ENCODE peak calls at places on chromosome 2, in seven cellular contexts. C, V, D, S, Y, E and M are unnamed samples. For H3K36me3, the result is how much of the 10 kb centered on the place peaks cover.

GRCh38 chr2:82781516-82781915 is 1677.6 kb downstream of the SUCLG1 start:
- DNase-seq in D (no peak), E (no peak), S (no peak), Y (no peak), V (no peak), C (no peak), M (no peak)

GRCh38 chr2:60899230-60899891 is 18.0 kb downstream of the REL start:
- DNase-seq in E (no peak), D (no peak), C (no peak), V (no peak), S (no peak), Y (no peak), M (no peak)

GRCh38 chr2:72051971-72052505 is 95.6 kb downstream of the CYP26B1 start:
- DNase-seq in S (no peak), V (peak), D (no peak), C (no peak), Y (no peak), E (no peak), M (no peak)

GRCh38 chr2:145158051-145158586 is 638.2 kb upstream of the ZEB2 start:
- DNase-seq in S (no peak), C (peak), E (peak), V (peak), D (no peak), Y (peak), M (no peak)

GRCh38 chr2:216082805-216083204 is 1.1 kb downstream of the TMEM169 start:
- DNase-seq in D (no peak), C (no peak), Y (no peak), S (peak), E (no peak), V (no peak), M (peak)

GRCh38 chr2:144132357-144132756 is 387.6 kb downstream of the ZEB2 start:
- DNase-seq in V (peak), C (no peak), E (no peak), Y (peak), D (no peak), S (no peak), M (no peak)

GRCh38 chr2:200217320-200217719 is 89.2 kb upstream of the SPATS2L start:
- DNase-seq in Y (no peak), S (no peak), C (no peak), V (no peak), E (no peak), D (no peak), M (no peak)

GRCh38 chr2:173355132-173355865 is 627 bp downstream of the CDCA7 start:
- DNase-seq in S (peak), C (no peak), V (peak), Y (peak), E (peak), D (peak), M (peak)

GRCh38 chr2:226048625-226049024 is 649.1 kb downstream of the NYAP2 start:
- DNase-seq in C (peak), E (no peak), V (peak), S (peak), Y (peak), D (no peak), M (peak)

GRCh38 chr2:152650768-152651371 is 66.4 kb downstream of the PRPF40A start:
- DNase-seq in V (no peak), D (no peak), Y (no peak), E (no peak), C (no peak), S (no peak), M (no peak)

GRCh38 chr2:152651834-152652233 is 65.4 kb downstream of the PRPF40A start:
- DNase-seq in E (no peak), C (no peak), Y (no peak), S (no peak), V (no peak), D (no peak), M (no peak)

GRCh38 chr2:152658221-152658620 is 59.0 kb downstream of the PRPF40A start:
- DNase-seq in D (no peak), E (no peak), C (no peak), S (no peak), V (no peak), Y (no peak), M (no peak)

GRCh38 chr2:152657042-152657441 is 60.2 kb downstream of the PRPF40A start:
- DNase-seq in D (no peak), V (no peak), S (no peak), Y (no peak), C (peak), E (no peak), M (no peak)

GRCh38 chr2:152655880-152656279 is 61.4 kb downstream of the PRPF40A start:
- DNase-seq in V (no peak), Y (no peak), C (no peak), S (no peak), D (no peak), E (no peak), M (no peak)
- H3K36me3 ChIP-seq in V (half or more), Y (half or more), C (under half), S (under half), D (half or more), E (under half), M (under half)

DNA sequence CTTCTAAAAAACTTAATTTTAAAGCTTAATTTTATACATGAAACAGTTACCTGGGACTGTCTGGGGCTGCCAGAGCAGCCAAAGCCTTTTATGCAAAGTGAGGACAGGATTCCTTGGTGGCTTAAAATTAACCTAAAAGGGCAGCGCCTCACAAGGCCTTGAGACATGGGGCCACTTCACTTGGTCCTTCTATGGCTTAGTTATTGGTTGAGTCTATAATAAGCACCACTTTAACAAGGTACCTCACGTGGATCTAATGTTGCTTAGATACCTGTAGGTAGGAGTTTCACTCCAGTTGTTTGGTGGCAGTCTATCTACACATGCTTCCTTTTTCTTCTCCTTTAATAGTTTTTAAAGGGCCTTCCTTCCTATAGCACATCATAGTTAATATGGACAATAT is 51.6 kb downstream of the EIF2AK3 start:
- DNase-seq in V (no peak), C (no peak), S (no peak), D (no peak), Y (no peak), E (no peak), M (no peak)
- H3K36me3 ChIP-seq in V (under half), C (under half), S (under half), D (under half), Y (under half), E (under half), M (under half)

DNA sequence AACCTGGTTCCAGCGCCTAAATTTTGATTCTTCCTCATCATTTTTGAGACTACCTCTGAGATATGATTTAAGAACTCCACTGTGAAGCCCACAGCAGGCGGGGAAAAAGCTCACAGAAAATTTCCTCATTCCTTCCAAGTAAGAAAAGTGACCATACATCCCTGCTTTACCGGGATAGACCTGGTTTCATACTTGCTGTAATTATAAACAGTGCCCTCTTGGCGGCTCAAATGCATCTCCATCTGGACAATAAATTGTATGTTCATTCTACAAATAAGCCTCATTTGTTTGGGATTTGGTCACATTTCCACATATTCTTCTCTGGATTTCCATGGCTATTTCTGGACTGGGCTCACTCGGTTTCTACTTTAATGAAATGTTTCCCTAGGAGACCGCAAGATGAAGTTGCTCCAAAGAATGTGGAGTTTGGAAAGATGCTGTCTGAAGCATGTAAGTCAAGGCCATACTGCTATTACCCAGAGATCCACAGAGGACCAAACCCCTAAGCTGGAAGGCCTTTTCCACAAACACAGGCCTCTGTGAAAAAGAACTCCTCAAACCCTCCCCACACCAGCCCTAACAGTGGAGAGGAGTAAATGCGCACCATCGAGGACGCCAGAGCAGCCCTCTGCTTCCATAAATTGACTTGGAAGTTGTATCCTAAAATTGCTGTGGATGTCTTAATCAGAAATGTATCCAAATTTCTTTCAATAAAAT is 13.9 kb downstream of the STAT1 start:
- DNase-seq in V (no peak), C (no peak), E (no peak), D (no peak), S (no peak), Y (no peak), M (no peak)
- H3K36me3 ChIP-seq in V (half or more), C (under half), E (under half), D (half or more), S (under half), Y (half or more), M (under half)

GRCh38 chr2:13474538-13474937 is 757.8 kb downstream of the TRIB2 start:
- DNase-seq in C (no peak), D (no peak), S (no peak), E (no peak), V (no peak), Y (no peak), M (no peak)
- H3K36me3 ChIP-seq in C (under half), D (under half), S (under half), E (under half), V (under half), Y (under half), M (under half)

GRCh38 chr2:239966848-239967136 is 58.4 kb downstream of the NDUFA10 start:
- DNase-seq in S (no peak), Y (no peak), E (no peak), V (peak), C (no peak), D (no peak), M (no peak)
- H3K36me3 ChIP-seq in S (under half), Y (under half), E (under half), V (under half), C (under half), D (half or more), M (half or more)

GRCh38 chr2:42613281-42614064 is 45.0 kb downstream of the MTA3 start:
- DNase-seq in Y (no peak), D (no peak), V (no peak), C (no peak), E (no peak), S (no peak), M (no peak)
- H3K36me3 ChIP-seq in Y (under half), D (under half), V (under half), C (under half), E (under half), S (under half), M (under half)

GRCh38 chr2:69535739-69536374 is 98.6 kb upstream of the NFU1 start:
- DNase-seq in V (no peak), D (no peak), S (no peak), E (no peak), C (no peak), Y (no peak), M (no peak)

GRCh38 chr2:69525261-69525660 is 88.0 kb upstream of the NFU1 start:
- DNase-seq in D (no peak), V (no peak), Y (peak), E (no peak), C (no peak), S (no peak), M (no peak)

DNA sequence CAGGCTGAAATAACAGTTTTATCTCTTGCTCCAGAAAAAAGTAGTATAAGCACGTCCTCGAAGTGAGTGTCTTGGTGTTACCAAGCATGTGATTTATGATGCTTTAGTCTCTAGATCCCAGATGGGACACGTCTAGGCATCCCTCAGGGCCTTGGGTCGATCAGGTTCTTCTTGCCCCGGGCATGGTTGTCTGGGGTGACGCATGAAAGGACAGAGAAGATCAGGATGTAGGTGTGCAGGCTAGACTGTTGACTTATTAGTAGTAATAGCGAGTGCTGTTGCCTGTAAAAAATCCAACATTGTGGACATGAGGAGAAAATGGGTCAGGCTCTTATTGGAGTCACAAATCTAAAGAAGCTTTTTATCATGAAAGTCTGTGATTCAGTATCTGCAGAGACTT is 94.0 kb upstream of the NFU1 start:
- DNase-seq in D (no peak), Y (no peak), S (no peak), E (no peak), V (no peak), C (no peak), M (no peak)
- H3K36me3 ChIP-seq in D (under half), Y (under half), S (under half), E (under half), V (half or more), C (under half), M (under half)

DNA sequence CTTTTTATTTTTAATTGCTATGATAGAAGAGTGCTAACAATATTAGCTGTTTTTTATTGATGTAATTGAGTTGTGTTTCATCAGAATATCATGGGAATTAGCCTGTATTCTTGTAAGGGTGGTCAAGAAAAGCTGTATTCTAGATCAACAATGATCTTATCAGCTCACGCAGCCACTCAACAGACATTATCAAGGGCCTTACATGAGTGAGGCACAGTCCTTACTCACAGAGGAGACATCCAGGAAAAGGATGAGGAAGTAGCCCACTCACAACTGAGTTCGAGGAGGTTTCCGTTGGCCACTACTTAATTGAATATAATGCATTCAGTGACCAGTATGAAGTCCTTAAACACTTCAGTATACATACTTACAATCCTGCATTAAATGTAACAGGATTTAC is 152.5 kb downstream of the AFF3 start:
- DNase-seq in S (no peak), E (no peak), C (no peak), V (no peak), D (no peak), Y (no peak), M (no peak)
- H3K36me3 ChIP-seq in S (under half), E (under half), C (under half), V (under half), D (under half), Y (under half), M (under half)

GRCh38 chr2:26126091-26126490 is 46.8 kb upstream of the GAREM2 start:
- DNase-seq in S (no peak), V (no peak), C (no peak), E (no peak), Y (no peak), D (no peak), M (no peak)

GRCh38 chr2:26130763-26131162 is 42.1 kb upstream of the GAREM2 start:
- DNase-seq in Y (no peak), S (no peak), E (no peak), V (no peak), D (no peak), C (no peak), M (no peak)

GRCh38 chr2:26123426-26123825 is 49.5 kb upstream of the GAREM2 start:
- DNase-seq in V (no peak), S (no peak), Y (no peak), D (no peak), E (no peak), C (no peak), M (no peak)

GRCh38 chr2:26122633-26123032 is 50.3 kb upstream of the GAREM2 start:
- DNase-seq in E (no peak), D (no peak), V (no peak), C (no peak), Y (no peak), S (no peak), M (no peak)

GRCh38 chr2:26128176-26128575 is 44.7 kb upstream of the GAREM2 start:
- DNase-seq in D (no peak), S (peak), E (no peak), V (no peak), Y (no peak), C (no peak), M (no peak)
- H3K36me3 ChIP-seq in D (under half), S (under half), E (under half), V (under half), Y (under half), C (under half), M (half or more)

DNA sequence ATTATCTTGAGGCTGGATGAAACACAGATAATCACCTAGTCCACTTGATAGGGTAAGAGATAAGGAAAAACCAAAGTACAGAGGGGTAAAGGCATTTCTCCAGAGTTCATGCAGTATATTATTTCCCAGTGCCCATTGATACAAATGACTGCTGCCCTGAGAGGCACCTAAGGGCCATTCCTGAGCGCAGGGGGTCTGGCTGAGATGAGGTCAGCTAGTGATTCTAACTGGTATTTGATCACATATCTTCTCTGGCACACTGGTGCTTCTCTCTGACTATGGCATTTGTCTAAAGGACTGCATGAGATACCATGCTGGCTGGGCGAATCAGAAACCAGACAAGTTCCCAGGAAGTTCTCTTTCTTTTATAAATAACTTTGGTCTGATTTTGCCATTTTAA is 73.3 kb upstream of the TFCP2L1 start:
- DNase-seq in E (no peak), V (no peak), C (no peak), S (no peak), D (no peak), Y (no peak), M (no peak)
- H3K36me3 ChIP-seq in E (under half), V (under half), C (under half), S (under half), D (half or more), Y (under half), M (half or more)